ENCODE peak calls at places on chromosome 13, in six cellular contexts. U is BE2C; T is GM19239; M is stimulated activated CD4-positive, alpha-beta T cell treated with anti-CD3 and anti-CD28 coated beads, Interleukin-2, amount 100 ng/mL, for 48 hours; C is stimulated activated CD8-positive, alpha-beta memory T cell treated with anti-CD3 and anti-CD28 coated beads, Interleukin-15, amount 100 ng/mL, for 24 hours; S is HFFc6. A is an unnamed sample.

GRCh38 chr13:27997904-27998522 is 9.5 kb upstream of the URAD start:
- DNase-seq in U (peak), T (no peak), M (no peak), C (no peak), S (peak), A (no peak)

GRCh38 chr13:45921337-45921736 is 69.8 kb upstream of the SIAH3 start:
- DNase-seq in U (no peak), T (no peak), M (no peak), C (no peak), S (no peak), A (no peak)

GRCh38 chr13:35978607-35979316 is 152.4 kb downstream of the DCLK1 start:
- DNase-seq in U (no peak), T (peak), M (peak), C (no peak), S (peak), A (no peak)

GRCh38 chr13:107239213-107239612 is 671.3 kb upstream of the ARGLU1 start:
- DNase-seq in U (no peak), T (no peak), M (no peak), C (no peak), S (no peak), A (no peak)

GRCh38 chr13:109233293-109233692 is 553.1 kb downstream of the IRS2 start:
- DNase-seq in U (no peak), T (no peak), M (no peak), C (no peak), S (no peak), A (no peak)

GRCh38 chr13:20673711-20674110 is 29.8 kb upstream of the IL17D start:
- DNase-seq in U (no peak), T (no peak), M (no peak), C (no peak), S (no peak), A (no peak)

GRCh38 chr13:52001120-52001731 is 10.0 kb downstream of the ATP7B start:
- DNase-seq in U (no peak), T (peak), M (no peak), C (no peak), S (peak), A (no peak)

GRCh38 chr13:88887045-88887662 is 1216.0 kb downstream of the SLITRK5 start:
- DNase-seq in U (peak), T (no peak), M (no peak), C (no peak), S (no peak), A (no peak)

GRCh38 chr13:32911506-32911905 is 104.7 kb upstream of the KL start:
- DNase-seq in U (peak), T (peak), M (no peak), C (no peak), S (peak), A (no peak)

GRCh38 chr13:111210488-111210887 is 95.4 kb downstream of the ARHGEF7 start:
- DNase-seq in U (no peak), T (no peak), M (no peak), C (no peak), S (peak), A (no peak)

GRCh38 chr13:23637813-23638212 is 67.6 kb downstream of the TNFRSF19 start:
- DNase-seq in U (no peak), T (no peak), M (no peak), C (no peak), S (no peak), A (no peak)

GRCh38 chr13:94842901-94843300 is 130.6 kb upstream of the SOX21 start:
- DNase-seq in U (no peak), T (no peak), M (no peak), C (no peak), S (no peak), A (no peak)

GRCh38 chr13:31042501-31043165 is 110.2 kb downstream of the TEX26 start:
- DNase-seq in U (no peak), T (no peak), M (no peak), C (no peak), S (no peak), A (no peak)

GRCh38 chr13:34037636-34038325 is 219.8 kb downstream of the RFC3 start:
- DNase-seq in U (no peak), T (no peak), M (no peak), C (no peak), S (no peak), A (no peak)

GRCh38 chr13:46165485-46166220 is 16.3 kb downstream of the LCP1 start:
- DNase-seq in U (no peak), T (peak), M (no peak), C (no peak), S (no peak), A (no peak)

GRCh38 chr13:35784286-35784951 is 307.9 kb upstream of the MAB21L1 start:
- DNase-seq in U (peak), T (no peak), M (no peak), C (no peak), S (no peak), A (no peak)

GRCh38 chr13:98315466-98315865 is 138.4 kb upstream of the RNF113B start:
- DNase-seq in U (no peak), T (no peak), M (no peak), C (no peak), S (no peak), A (no peak)

GRCh38 chr13:110000534-110001345 is 214.4 kb upstream of the IRS2 start:
- DNase-seq in U (no peak), T (no peak), M (no peak), C (no peak), S (no peak), A (no peak)

A was measured in activated naive CD4-positive, alpha-beta T cell.